ENCODE peak calls at places on chromosome 11, in nine cellular contexts. D is GM13976, F is spleen, B is NCI-H1092, R is GM13977, S is HL-60, N is A549, I is retinal pigment epithelial cell, P is HTR-8/SVneo. Y is an unnamed sample.
A peak's percentile ranks its signal among the peaks of the same experiment; 100 is the strongest.

GRCh38 chr11:2548596-2548995 is 103.8 kb downstream of the KCNQ1 start:
- DNase-seq in B (no peak), D (no peak), R (no peak), F (peak; percentile 41), I (no peak), P (no peak), S (no peak), N (no peak), Y (no peak)

GRCh38 chr11:35148163-35148562 is 9.2 kb downstream of the CD44 start:
- DNase-seq in D (no peak), N (no peak), F (no peak), S (no peak), B (no peak), P (no peak), I (no peak), R (no peak), Y (no peak)

GRCh38 chr11:68371176-68372041 is 59.0 kb downstream of the LRP5 start:
- DNase-seq in F (no peak), S (no peak), P (no peak), D (no peak), I (peak; percentile 63), N (no peak), R (no peak), B (no peak), Y (no peak)

GRCh38 chr11:85718991-85719807 is 33.2 kb upstream of the CCDC89 start:
- DNase-seq in P (peak; percentile 88), F (no peak), D (no peak), S (no peak), B (no peak), R (no peak), I (peak; percentile 93), N (peak; percentile 91), Y (no peak)

GRCh38 chr11:34426766-34427170 is 12.0 kb upstream of the CAT start:
- DNase-seq in R (no peak), I (no peak), F (no peak), S (no peak), P (no peak), D (no peak), B (no peak), N (no peak), Y (no peak)

GRCh38 chr11:106880121-106880520 is 138.2 kb downstream of the GUCY1A2 start:
- DNase-seq in I (no peak), F (no peak), P (no peak), N (no peak), D (no peak), R (no peak), B (no peak), S (no peak), Y (no peak)

GRCh38 chr11:6574816-6575715 is 28.4 kb downstream of the RRP8 start:
- DNase-seq in D (no peak), R (no peak), B (no peak), F (no peak), S (no peak), N (no peak), I (no peak), P (no peak), Y (no peak)

GRCh38 chr11:38538866-38539651 is 1941.0 kb upstream of the RAG2 start:
- DNase-seq in D (no peak), B (no peak), P (no peak), R (no peak), I (no peak), F (no peak), N (no peak), S (no peak), Y (no peak)

GRCh38 chr11:104761511-104761910 is 136.7 kb downstream of the CASP12 start:
- DNase-seq in B (no peak), N (no peak), I (no peak), R (no peak), S (no peak), F (no peak), D (no peak), P (no peak), Y (no peak)

Y was measured in Kasumi-1.